ENCODE peak calls at places on chromosomes 5 and 9, in six cellular contexts. N is gastrocnemius medialis, V is natural killer cell, S is sigmoid colon, U is mucosa of descending colon, K is mammary epithelial cell. T is an unnamed sample.

GRCh38 chr5:11757661-11758060 is 146.6 kb downstream of the CTNND2 start:
- DNase-seq in N (no peak), V (no peak), U (no peak), S (no peak), K (no peak), T (no peak)

GRCh38 chr5:65555266-65555665 is 7.7 kb downstream of the CENPK start:
- DNase-seq in U (no peak), N (no peak), V (no peak), K (no peak), S (no peak), T (no peak)

GRCh38 chr5:157864067-157864466 is 5.1 kb upstream of the CLINT1 start:
- DNase-seq in V (no peak), K (no peak), U (no peak), N (no peak), S (no peak), T (no peak)

GRCh38 chr9:136846376-136847064 is 2.7 kb upstream of the PHPT1 start:
- DNase-seq in V (no peak), U (no peak), S (no peak), K (no peak), N (no peak), T (no peak)

GRCh38 chr5:169164481-169164925 is 136.4 kb downstream of the SLIT3 start:
- DNase-seq in V (no peak), K (peak; percentile 97), U (no peak), S (no peak), N (no peak), T (no peak)

GRCh38 chr9:37575921-37576721 is at the start of gene FBXO10:
- DNase-seq in N (peak; percentile 72), S (peak; percentile 88), K (peak; percentile 57), V (peak; percentile 36), U (peak; percentile 73), T (peak; percentile 87)

GRCh38 chr5:68631884-68632283 is 416.3 kb downstream of the PIK3R1 start:
- DNase-seq in U (no peak), K (no peak), V (no peak), N (no peak), S (no peak), T (no peak)

GRCh38 chr9:82031538-82032280 is 43.1 kb downstream of the SPATA31D1 start:
- DNase-seq in U (no peak), S (peak; percentile 76), K (peak; percentile 79), N (peak; percentile 66), V (no peak), T (peak; percentile 68)

GRCh38 chr5:164335837-164336236 is 830.4 kb downstream of the MAT2B start:
- DNase-seq in U (no peak), K (peak; percentile 77), S (no peak), N (no peak), V (no peak), T (no peak)

GRCh38 chr5:106860398-106861044 is 810.2 kb downstream of the EFNA5 start:
- DNase-seq in V (no peak), K (no peak), U (no peak), N (no peak), S (no peak), T (no peak)

GRCh38 chr9:69549310-69550202 is 122.6 kb downstream of the APBA1 start:
- DNase-seq in S (no peak), N (no peak), U (peak; percentile 31), V (no peak), K (no peak), T (no peak)

GRCh38 chr5:41863871-41864486 is 6.2 kb downstream of the OXCT1 start:
- DNase-seq in U (no peak), K (peak; percentile 15), V (no peak), N (no peak), S (no peak), T (no peak)

GRCh38 chr5:160556886-160557285 is 135.2 kb downstream of the PTTG1 start:
- DNase-seq in K (peak; percentile 66), S (no peak), U (no peak), V (no peak), N (no peak), T (no peak)

GRCh38 chr9:112754578-112754977 is 4.0 kb downstream of the SNX30 start:
- DNase-seq in N (no peak), V (no peak), U (no peak), K (peak; percentile 81), S (no peak), T (no peak)

GRCh38 chr5:14105717-14106435 is 37.3 kb upstream of the TRIO start:
- DNase-seq in N (no peak), K (peak; percentile 92), U (no peak), V (no peak), S (no peak), T (no peak)

GRCh38 chr9:126939821-126940221 is 25.2 kb downstream of the RALGPS1 start:
- DNase-seq in U (no peak), N (no peak), S (no peak), K (no peak), V (no peak), T (no peak)

GRCh38 chr5:127589309-127590036 is 59.4 kb upstream of the CTXN3 start:
- DNase-seq in S (no peak), U (no peak), N (no peak), V (no peak), K (no peak), T (no peak)

GRCh38 chr5:84274585-84275468 is 109.9 kb downstream of the EDIL3 start:
- DNase-seq in N (no peak), K (peak; percentile 14), U (peak; percentile 75), S (no peak), V (no peak), T (no peak)

GRCh38 chr5:103441523-103441922 is 121.1 kb downstream of the NUDT12 start:
- DNase-seq in V (no peak), U (no peak), S (no peak), K (no peak), N (no peak), T (no peak)

GRCh38 chr9:14306672-14307646 is 7.0 kb downstream of the NFIB start:
- DNase-seq in N (peak; percentile 76), K (peak; percentile 95), V (no peak), S (no peak), U (no peak), T (no peak)

GRCh38 chr5:9302228-9302627 is 243.6 kb downstream of the SEMA5A start:
- DNase-seq in N (no peak), U (no peak), K (no peak), V (no peak), S (no peak), T (no peak)

GRCh38 chr9:117232991-117233390 is 181.9 kb downstream of the ASTN2 start:
- DNase-seq in K (no peak), N (no peak), V (no peak), U (no peak), S (no peak), T (no peak)

GRCh38 chr5:151870820-151871219 is 53.8 kb downstream of the GLRA1 start:
- DNase-seq in U (peak; percentile 3), S (no peak), V (no peak), K (peak; percentile 83), N (no peak), T (no peak)

GRCh38 chr9:121876658-121877271 is 216.3 kb downstream of the TTLL11 start:
- DNase-seq in U (no peak), V (no peak), K (no peak), N (peak; percentile 90), S (no peak), T (peak; percentile 63)

GRCh38 chr9:32350682-32351081 is 33.8 kb upstream of the ACO1 start:
- DNase-seq in N (no peak), S (no peak), K (peak; percentile 14), V (no peak), U (no peak), T (no peak)

GRCh38 chr9:134315716-134316443 is 10.4 kb upstream of the RXRA start:
- DNase-seq in U (no peak), N (no peak), V (no peak), K (no peak), S (peak; percentile 63), T (peak; percentile 10)

GRCh38 chr5:10762178-10762775 is 1.2 kb upstream of the DAP start:
- DNase-seq in K (no peak), N (peak; percentile 37), S (peak; percentile 78), U (peak; percentile 49), V (no peak), T (peak; percentile 27)

DNA sequence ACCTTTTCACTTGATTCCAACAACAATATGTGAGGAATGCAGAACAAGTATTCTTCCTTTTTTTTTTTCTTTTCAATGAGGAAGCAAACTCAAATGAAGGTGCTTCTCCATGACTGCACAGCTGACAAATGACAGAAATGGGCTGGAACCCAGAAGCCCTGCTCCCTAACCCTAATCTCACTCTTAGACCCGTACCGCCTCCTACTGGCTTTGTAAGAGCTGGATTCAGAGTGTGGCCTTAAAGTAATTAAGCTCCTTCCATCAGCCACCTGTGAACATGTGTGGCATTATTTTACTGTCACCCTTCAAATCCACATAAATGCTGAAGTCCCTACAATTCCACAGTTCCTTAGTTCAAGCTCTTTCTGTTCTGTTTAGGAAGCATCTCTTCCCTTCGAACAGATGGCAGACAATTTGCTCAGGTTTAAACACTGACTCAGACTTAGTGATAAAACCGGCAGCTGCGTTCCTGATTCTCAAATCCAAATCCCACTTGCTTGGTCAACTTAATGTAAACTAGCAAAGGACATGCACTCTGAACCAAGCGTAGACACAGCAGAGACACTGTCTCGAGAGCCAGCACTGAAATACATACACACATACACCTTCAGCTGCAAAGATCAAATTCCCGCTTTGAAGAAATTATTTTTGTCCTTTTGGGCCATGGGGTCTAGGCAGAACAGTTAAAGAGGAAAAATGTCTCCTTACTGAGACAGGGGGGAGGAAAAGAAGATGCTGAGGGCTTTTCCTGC is 316.7 kb upstream of the TLE4 start:
- DNase-seq in V (no peak), K (no peak), N (no peak), S (no peak), U (no peak), T (no peak)
- TF ChIP-seq CTCF in V (no peak), K (peak; percentile 27), N (no peak), S (no peak), U (no peak), T (no peak)

GRCh38 chr9:78239506-78239905 is 3.6 kb downstream of the CEP78 start:
- DNase-seq in K (peak; percentile 35), S (no peak), U (peak; percentile 78), N (no peak), V (no peak), T (no peak)
- TF ChIP-seq CTCF in K (peak; percentile 81), S (no peak), U (no peak), N (no peak), V (no peak), T (no peak)

DNA sequence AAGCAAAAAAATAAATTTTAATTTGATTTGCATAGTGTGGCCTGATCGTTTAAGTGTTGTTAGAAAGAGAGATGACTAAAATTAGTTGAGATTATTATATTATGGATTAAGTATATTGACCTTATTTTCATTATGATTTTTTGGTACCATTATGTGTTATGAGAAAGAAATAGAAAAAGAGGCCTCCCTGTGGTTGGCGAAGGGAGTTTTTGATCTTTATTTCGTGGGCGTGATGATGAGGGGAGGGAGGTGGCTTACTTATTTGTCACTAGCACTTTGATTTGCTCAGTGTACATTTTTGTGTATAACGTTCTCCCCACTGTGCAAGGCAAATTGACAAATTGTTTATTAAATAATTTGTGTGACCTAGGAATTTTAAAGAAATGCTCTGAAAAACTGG is 2.8 kb downstream of the DAPK1 start:
- DNase-seq in S (no peak), U (no peak), V (no peak), N (no peak), K (no peak), T (no peak)
- TF ChIP-seq CTCF in S (no peak), U (no peak), V (no peak), N (no peak), K (no peak), T (no peak)

GRCh38 chr5:43467100-43467499 is 16.6 kb downstream of the TMEM267 start:
- DNase-seq in N (no peak), K (no peak), U (no peak), V (no peak), S (no peak), T (no peak)

GRCh38 chr5:43469671-43470396 is 13.8 kb downstream of the TMEM267 start:
- DNase-seq in N (no peak), S (no peak), U (peak; percentile 22), V (no peak), K (no peak), T (no peak)
- TF ChIP-seq CTCF in N (no peak), S (no peak), U (no peak), V (no peak), K (peak; percentile 31), T (no peak)

T was measured in psoas muscle.